ENCODE peak calls at places on chromosomes 1 and 21, in four cellular contexts. T, N, F and U are unnamed samples.

GRCh38 chr1:22646359-22646758 is 2.9 kb downstream of the C1QC start:
- DNase-seq in T (no peak), N (no peak), F (no peak), U (no peak)

GRCh38 chr1:23344987-23345472 is 946 bp upstream of the HNRNPR start:
- DNase-seq in N (no peak), F (peak), T (no peak), U (no peak)

GRCh38 chr1:169931795-169932195 is 38.1 kb upstream of the SCYL3 start:
- DNase-seq in N (no peak), T (no peak), F (no peak), U (no peak)

GRCh38 chr1:41576620-41577019 is 92.1 kb upstream of the EDN2 start:
- DNase-seq in N (no peak), F (no peak), T (no peak), U (no peak)

GRCh38 chr1:8649027-8649426 is 168.4 kb downstream of the RERE start:
- DNase-seq in T (no peak), F (no peak), N (no peak), U (no peak)

GRCh38 chr1:59757185-59757747 is 57.5 kb upstream of the HOOK1 start:
- DNase-seq in F (no peak), N (no peak), T (no peak), U (no peak)

GRCh38 chr21:45073301-45074047 is 906 bp upstream of the ADARB1 start:
- DNase-seq in T (peak), N (no peak), F (peak), U (no peak)

GRCh38 chr1:86648255-86648654 is 56.1 kb upstream of the SH3GLB1 start:
- DNase-seq in F (no peak), N (no peak), T (no peak), U (no peak)

GRCh38 chr1:24805534-24806301 is 60.5 kb downstream of the CLIC4 start:
- DNase-seq in F (no peak), T (no peak), N (no peak), U (no peak)

GRCh38 chr1:27652505-27652904 is 17.5 kb upstream of the FGR start:
- DNase-seq in T (no peak), F (no peak), N (no peak), U (no peak)

GRCh38 chr1:169295425-169295824 is 72.2 kb downstream of the NME7 start:
- DNase-seq in F (no peak), N (no peak), T (no peak), U (no peak)

GRCh38 chr1:65964123-65964522 is 171.4 kb downstream of the PDE4B start:
- DNase-seq in T (no peak), F (no peak), N (no peak), U (no peak)

GRCh38 chr1:39632491-39633417 is 6.7 kb downstream of the HEYL start:
- DNase-seq in F (peak), T (peak), N (no peak), U (no peak)

GRCh38 chr1:19772053-19772452 is 27.7 kb downstream of the TMCO4 start:
- DNase-seq in F (no peak), T (no peak), N (no peak), U (no peak)

GRCh38 chr1:53992085-53992874 is 25.7 kb downstream of the LDLRAD1 start:
- DNase-seq in T (peak), N (no peak), F (no peak), U (no peak)

GRCh38 chr1:86052948-86053698 is 103.4 kb downstream of the COL24A1 start:
- DNase-seq in F (no peak), N (no peak), T (no peak), U (no peak)

GRCh38 chr1:227766015-227766634 is 30.9 kb downstream of the SNAP47 start:
- DNase-seq in T (peak), N (no peak), F (no peak), U (peak)

GRCh38 chr21:20998886-20999285 is 677 bp downstream of the NCAM2 start:
- DNase-seq in T (no peak), F (no peak), N (no peak), U (no peak)

GRCh38 chr1:214506972-214507431 is 44.4 kb downstream of the PTPN14 start:
- DNase-seq in F (no peak), T (peak), N (no peak), U (no peak)

GRCh38 chr1:100353073-100353801 is 931 bp downstream of the CDC14A start:
- DNase-seq in F (peak), T (peak), N (no peak), U (peak)

GRCh38 chr1:17419626-17420328 is 19.7 kb downstream of the RCC2 start:
- DNase-seq in T (peak), F (peak), N (no peak), U (peak)

GRCh38 chr1:17120962-17121837 is 1.9 kb upstream of the PADI2 start:
- DNase-seq in F (no peak), T (no peak), N (no peak), U (no peak)

GRCh38 chr1:160942926-160943325 is 11.7 kb downstream of the ITLN2 start:
- DNase-seq in N (no peak), F (no peak), T (no peak), U (no peak)

GRCh38 chr21:26954591-26955214 is 12.2 kb downstream of the ADAMTS5 start:
- DNase-seq in F (no peak), T (no peak), N (no peak), U (no peak)

GRCh38 chr1:20560966-20561365 is 8.6 kb downstream of the FAM43B start:
- DNase-seq in N (no peak), T (no peak), F (peak), U (no peak)

GRCh38 chr1:244361764-244362473 is 89.8 kb downstream of the ADSS2 start:
- DNase-seq in T (peak), N (no peak), F (no peak), U (no peak)

GRCh38 chr1:109395602-109396512 is 1.9 kb downstream of the SORT1 start:
- DNase-seq in T (no peak), F (no peak), N (no peak), U (no peak)

GRCh38 chr21:42523941-42524340 is 10.3 kb downstream of the SLC37A1 start:
- DNase-seq in F (no peak), T (peak), N (no peak), U (no peak)

GRCh38 chr1:24168246-24168645 is 18.8 kb downstream of the IFNLR1 start:
- DNase-seq in T (no peak), N (no peak), F (no peak), U (no peak)

GRCh38 chr1:225449261-225449660 is 21.4 kb upstream of the LBR start:
- DNase-seq in F (no peak), T (no peak), N (no peak), U (no peak)

GRCh38 chr21:45013271-45013841 is 61.0 kb upstream of the ADARB1 start:
- DNase-seq in N (peak), F (no peak), T (peak), U (no peak)

GRCh38 chr21:27647401-27647800 is 680.5 kb upstream of the ADAMTS5 start:
- DNase-seq in N (no peak), T (no peak), F (no peak), U (no peak)

GRCh38 chr1:22323141-22323845 is 128.4 kb upstream of the ZBTB40 start:
- DNase-seq in T (no peak), F (no peak), N (no peak), U (no peak)

GRCh38 chr1:53145942-53146708 is 3.7 kb upstream of the SLC1A7 start:
- DNase-seq in N (no peak), T (peak), F (peak), U (no peak)

GRCh38 chr1:164644774-164645634 is 86.0 kb downstream of the PBX1 start:
- DNase-seq in F (no peak), N (no peak), T (no peak), U (no peak)

GRCh38 chr21:42031241-42031640 is 21.1 kb upstream of the ZBTB21 start:
- DNase-seq in N (no peak), F (no peak), T (no peak), U (no peak)

GRCh38 chr1:29349871-29350491 is 113.7 kb downstream of the PTPRU start:
- DNase-seq in T (no peak), N (no peak), F (peak), U (no peak)

GRCh38 chr1:167904641-167905040 is 9.3 kb downstream of the ADCY10 start:
- DNase-seq in F (peak), N (no peak), T (no peak), U (no peak)

GRCh38 chr1:179351281-179351680 is 14.5 kb upstream of the AXDND1 start:
- DNase-seq in T (no peak), F (no peak), N (no peak), U (no peak)

GRCh38 chr1:117009132-117009531 is 7.6 kb downstream of the CD101 start:
- DNase-seq in N (no peak), F (no peak), T (no peak), U (no peak)

GRCh38 chr1:117008675-117009074 is 7.1 kb downstream of the CD101 start:
- DNase-seq in T (no peak), N (no peak), F (no peak), U (no peak)

GRCh38 chr1:117013310-117013850 is 11.8 kb downstream of the CD101 start:
- DNase-seq in T (no peak), F (no peak), N (no peak), U (no peak)

GRCh38 chr1:117010310-117010969 is 8.9 kb downstream of the CD101 start:
- DNase-seq in N (no peak), T (no peak), F (no peak), U (no peak)

GRCh38 chr1:117011334-117011733 is 9.8 kb downstream of the CD101 start:
- DNase-seq in N (no peak), T (no peak), F (no peak), U (no peak)
- H3K27ac ChIP-seq in N (no peak), T (no peak), F (no peak), U (no peak)

DNA sequence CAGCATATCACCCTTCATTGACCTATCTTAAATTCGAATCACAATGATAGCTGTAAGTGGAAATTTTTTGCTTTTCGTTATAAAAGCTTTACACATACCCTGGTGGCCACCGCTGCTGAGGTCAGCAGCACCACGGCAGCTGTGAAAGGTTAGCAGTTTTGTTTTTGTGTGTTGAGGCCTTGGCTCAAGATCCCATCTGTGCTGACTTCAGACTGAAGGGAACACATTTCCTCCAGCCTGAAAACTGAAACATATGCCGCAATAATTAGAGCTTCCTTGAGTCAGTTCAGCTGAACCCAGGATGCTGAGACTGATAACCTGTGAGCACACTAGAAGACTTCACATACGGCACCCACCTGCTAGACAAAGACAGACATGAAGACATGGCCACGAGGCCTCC is 103.0 kb downstream of the SMYD3 start:
- DNase-seq in N (no peak), T (no peak), F (no peak), U (no peak)
- TF ChIP-seq CTCF in N (no peak), T (no peak), F (no peak), U (no peak)

GRCh38 chr1:207805841-207806421 is 54.1 kb downstream of the CD46 start:
- DNase-seq in N (peak), F (peak), T (peak), U (no peak)

GRCh38 chr1:207804746-207805468 is 53.1 kb downstream of the CD46 start:
- DNase-seq in F (no peak), T (no peak), N (no peak), U (no peak)

GRCh38 chr1:207801819-207802218 is 50.0 kb downstream of the CD46 start:
- DNase-seq in T (no peak), N (no peak), F (no peak), U (no peak)

GRCh38 chr1:207806531-207807394 is 54.9 kb downstream of the CD46 start:
- DNase-seq in T (no peak), N (no peak), F (no peak), U (no peak)

DNA sequence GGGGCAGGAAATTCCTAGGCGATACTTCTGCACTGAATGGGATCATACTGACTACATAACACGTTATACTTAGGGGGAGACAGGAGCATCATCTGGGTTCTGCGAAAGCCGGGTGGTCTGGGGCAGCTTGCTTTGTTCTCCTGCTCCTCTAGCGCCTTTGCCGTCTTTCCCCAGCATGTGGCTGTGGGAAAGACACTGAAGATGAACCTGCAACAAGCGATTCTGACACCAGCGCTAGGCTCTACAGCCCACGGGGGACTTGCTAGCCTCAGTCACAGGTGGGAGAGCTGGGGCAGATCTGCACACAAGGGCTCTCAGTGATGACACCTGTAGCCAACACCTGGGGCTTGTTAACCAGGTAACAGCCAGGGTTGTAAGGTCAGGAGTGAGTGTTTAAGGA is 51.8 kb downstream of the CD46 start:
- DNase-seq in F (no peak), N (no peak), T (no peak), U (no peak)
- H3K27ac ChIP-seq in F (no peak), N (peak), T (no peak), U (no peak)

DNA sequence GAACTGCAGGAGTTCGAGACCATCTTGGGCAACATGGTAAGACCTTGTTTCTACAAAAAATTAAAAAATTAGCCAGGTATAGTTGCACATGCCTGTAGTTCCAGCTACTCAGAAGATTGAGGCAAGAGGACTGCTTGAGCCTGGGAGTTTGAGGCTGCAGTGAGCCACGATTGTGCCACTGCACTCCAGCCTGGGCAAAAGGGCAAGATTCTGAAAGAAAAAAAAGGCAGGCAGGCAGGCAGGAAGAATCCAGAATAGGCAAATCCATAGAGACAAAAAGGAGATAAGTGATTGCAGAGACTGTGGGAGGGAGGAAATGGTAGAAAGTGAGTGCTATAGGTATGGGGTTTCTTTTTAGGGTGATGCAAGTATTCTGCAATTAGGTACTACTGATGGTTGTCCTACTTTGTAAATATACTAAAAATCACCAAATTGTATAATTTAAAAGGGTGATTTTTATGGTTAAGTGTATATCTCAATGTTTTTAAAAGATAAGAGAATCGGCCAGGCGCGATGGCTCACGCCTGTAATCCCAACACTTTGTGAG is 29.4 kb downstream of the ZZZ3 start:
- DNase-seq in F (no peak), N (no peak), T (no peak), U (no peak)
- TF ChIP-seq CTCF in F (no peak), N (no peak), T (no peak), U (no peak)

GRCh38 chr1:184890539-184890973 is 83.8 kb downstream of the NIBAN1 start:
- DNase-seq in F (no peak), T (no peak), N (no peak), U (no peak)
- H3K27ac ChIP-seq in F (no peak), T (no peak), N (no peak), U (no peak)

GRCh38 chr1:155454096-155454495 is 108.5 kb downstream of the ASH1L start:
- DNase-seq in N (no peak), T (peak), F (no peak), U (no peak)

GRCh38 chr1:155457237-155457636 is 105.4 kb downstream of the ASH1L start:
- DNase-seq in F (no peak), T (no peak), N (no peak), U (no peak)

GRCh38 chr1:155451199-155451598 is 111.4 kb downstream of the ASH1L start:
- DNase-seq in N (no peak), T (no peak), F (no peak), U (no peak)

GRCh38 chr1:155455588-155456195 is 106.9 kb downstream of the ASH1L start:
- DNase-seq in F (no peak), T (no peak), N (no peak), U (no peak)

DNA sequence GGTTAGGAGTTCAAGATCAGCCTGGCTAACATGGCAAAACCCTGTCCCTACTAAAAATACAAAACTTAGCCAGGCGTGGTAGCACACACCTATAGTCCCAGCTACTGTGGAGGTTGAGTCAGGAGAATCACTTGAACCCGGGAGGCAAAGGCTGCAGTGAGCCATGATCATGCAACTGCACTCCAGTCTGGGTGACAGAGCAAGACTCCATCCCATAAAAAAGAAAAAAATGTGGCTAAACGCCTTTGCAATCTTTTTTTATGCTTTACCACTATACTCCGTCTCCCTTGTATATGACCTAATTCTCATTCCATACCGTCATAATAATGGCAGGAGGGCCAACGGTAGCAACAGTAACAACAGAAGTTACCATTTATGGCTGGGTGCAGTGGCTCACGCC is 109.5 kb downstream of the ASH1L start:
- DNase-seq in N (no peak), F (no peak), T (no peak), U (no peak)
- TF ChIP-seq CTCF in N (no peak), F (no peak), T (no peak), U (no peak)

DNA sequence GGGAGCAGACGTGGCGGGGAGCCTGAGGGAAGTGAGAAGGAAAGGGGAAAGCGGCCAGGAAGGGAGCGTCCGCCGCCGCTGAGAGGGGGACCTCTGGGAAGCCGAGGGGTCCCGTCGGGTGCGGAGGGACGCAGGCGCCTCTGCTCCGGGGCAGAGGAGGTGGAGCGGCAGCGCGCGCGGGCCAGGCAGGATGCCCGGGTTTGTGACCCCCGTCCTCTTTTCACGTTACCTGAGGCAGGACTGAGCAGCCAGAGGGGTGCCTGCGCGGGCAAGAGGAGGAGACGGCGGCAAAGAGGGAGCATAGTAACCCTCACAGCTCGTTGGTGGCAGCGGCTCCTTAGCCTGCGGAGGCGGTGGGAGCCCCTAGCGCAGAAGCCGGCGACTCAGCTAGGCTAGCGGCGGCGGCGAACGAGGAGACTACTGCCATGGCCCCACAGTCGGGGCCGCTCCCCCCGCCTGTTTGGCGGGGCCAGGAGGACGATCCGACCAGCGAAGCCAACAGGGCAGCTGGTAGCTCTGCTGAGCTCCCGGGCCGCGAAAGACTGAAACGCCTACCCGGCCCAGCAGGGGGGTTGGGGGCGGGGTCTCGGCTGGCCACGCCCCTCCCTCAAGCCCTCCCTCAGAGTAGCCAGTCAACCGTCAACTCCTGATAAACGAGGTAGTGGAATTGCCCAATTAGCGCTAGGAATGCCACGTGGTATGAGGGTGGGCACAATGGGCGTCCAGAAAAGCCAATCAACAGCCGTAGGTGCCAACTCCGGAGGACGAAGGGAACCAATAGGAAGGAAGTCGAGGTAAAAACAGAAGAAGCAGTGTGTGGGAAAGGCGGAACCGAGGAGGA is at the start of gene TESK2:
- DNase-seq in N (peak), F (peak), T (peak), U (peak)
- H3K27ac ChIP-seq in N (peak), F (peak), T (peak), U (peak)

GRCh38 chr1:43294761-43295160 is 6.0 kb upstream of the TIE1 start:
- DNase-seq in N (no peak), T (no peak), F (no peak), U (no peak)
- TF ChIP-seq CTCF in N (no peak), T (no peak), F (no peak), U (no peak)